ENCODE peak calls at places on chromosomes 12 and 14, in ten cellular contexts. R, V, A, E, N, G, K, J, L and M are unnamed samples.
A peak's percentile ranks its signal among the peaks of the same experiment; 100 is the strongest.

GRCh38 chr12:27331299-27331926 is 1.2 kb upstream of the BMAL2 start:
- DNase-seq in A (no peak), G (no peak), J (no peak), V (no peak), K (no peak), E (no peak), R (peak; percentile 63), N (no peak), L (peak; percentile 67), M (peak; percentile 58)

GRCh38 chr12:110972870-110973269 is 52.5 kb upstream of the MYL2 start:
- DNase-seq in E (no peak), V (no peak), L (no peak), R (no peak), J (no peak), G (no peak), A (no peak), K (no peak), N (no peak), M (no peak)

GRCh38 chr14:65335548-65335947 is 77.0 kb upstream of the FUT8 start:
- DNase-seq in V (no peak), R (no peak), N (no peak), G (no peak), K (peak; percentile 70), L (no peak), A (no peak), E (peak; percentile 74), J (no peak), M (no peak)

GRCh38 chr14:28941758-28942157 is 175.2 kb downstream of the FOXG1 start:
- DNase-seq in E (no peak), R (no peak), G (no peak), J (no peak), L (no peak), A (no peak), V (no peak), N (no peak), K (no peak), M (no peak)

GRCh38 chr14:49930720-49931119 is 37.8 kb downstream of the ARF6 start:
- DNase-seq in G (no peak), V (no peak), R (no peak), A (no peak), E (peak; percentile 9), N (no peak), J (no peak), K (no peak), L (no peak), M (no peak)

GRCh38 chr14:29240046-29240445 is 473.5 kb downstream of the FOXG1 start:
- DNase-seq in L (no peak), V (no peak), N (no peak), G (no peak), A (no peak), J (no peak), R (no peak), E (no peak), K (no peak), M (peak; percentile 64)

GRCh38 chr14:30015471-30015870 is 87.8 kb upstream of the PRKD1 start:
- DNase-seq in E (no peak), K (no peak), J (no peak), A (no peak), L (no peak), G (no peak), V (no peak), N (no peak), R (no peak), M (no peak)

GRCh38 chr14:32044454-32044853 is 32.6 kb upstream of the ARHGAP5 start:
- DNase-seq in A (no peak), K (no peak), E (no peak), R (no peak), V (no peak), L (no peak), G (no peak), N (no peak), J (no peak), M (no peak)

GRCh38 chr14:69547701-69548348 is 26.8 kb downstream of the CCDC177 start:
- DNase-seq in L (peak; percentile 61), K (peak; percentile 14), N (no peak), A (peak; percentile 91), G (no peak), V (no peak), E (no peak), R (no peak), J (no peak), M (no peak)

GRCh38 chr12:77339610-77340009 is 274.2 kb upstream of the E2F7 start:
- DNase-seq in J (no peak), V (no peak), A (no peak), N (no peak), E (no peak), K (no peak), L (no peak), G (no peak), R (no peak), M (no peak)

GRCh38 chr14:105061428-105062047 is 3.7 kb downstream of the GPR132 start:
- DNase-seq in E (peak; percentile 40), N (peak; percentile 65), A (no peak), J (no peak), R (no peak), G (no peak), V (peak; percentile 53), K (peak; percentile 46), L (peak; percentile 3), M (no peak)

GRCh38 chr12:129676411-129676810 is 227.4 kb downstream of the TMEM132D start:
- DNase-seq in J (no peak), N (no peak), R (no peak), L (no peak), E (no peak), V (no peak), K (no peak), G (no peak), A (no peak), M (no peak)

GRCh38 chr14:89267163-89267562 is 149.9 kb downstream of the FOXN3 start:
- DNase-seq in K (peak; percentile 25), G (no peak), A (no peak), N (no peak), R (no peak), L (no peak), V (no peak), J (no peak), E (no peak), M (no peak)

DNA sequence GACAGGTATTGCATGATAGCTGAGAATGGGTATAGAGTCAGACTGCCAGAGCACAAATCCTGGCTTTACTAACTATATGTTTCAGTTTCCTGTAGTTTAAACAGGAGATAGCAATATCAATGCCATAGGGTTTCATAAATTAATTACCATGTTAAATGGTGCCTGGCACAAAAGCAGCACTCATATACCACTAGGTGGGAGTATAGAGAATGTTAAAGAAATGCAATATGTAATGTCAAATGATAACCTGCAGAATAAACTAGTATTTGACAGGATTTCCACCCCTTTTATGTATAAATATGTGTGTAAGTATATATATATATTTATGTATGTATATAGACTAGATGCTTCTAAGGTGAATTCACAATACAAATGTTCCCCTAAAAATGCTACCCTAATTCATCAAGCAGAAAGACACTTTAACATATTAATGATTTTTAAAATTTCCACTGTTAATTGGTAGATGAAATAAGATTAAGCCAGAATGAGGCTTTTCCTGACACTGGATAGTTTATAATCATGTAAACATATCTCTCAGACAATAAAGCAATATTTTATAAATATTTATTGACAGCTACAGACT is 8.6 kb downstream of the WDR89 start:
- DNase-seq in V (no peak), A (no peak), L (peak; percentile 24), N (no peak), K (peak; percentile 17), E (no peak), R (peak; percentile 38), J (no peak), G (no peak), M (no peak)
- TF ChIP-seq CTCF in V (peak; percentile 39), A (no peak), L (peak; percentile 59), N (peak; percentile 48), K (peak; percentile 31), E (peak; percentile 49), R (peak; percentile 43), J (peak; percentile 9), G (no peak), M (peak; percentile 69)

GRCh38 chr14:100407376-100408102 is 84.4 kb downstream of the SLC25A47 start:
- DNase-seq in J (no peak), V (no peak), A (no peak), R (no peak), G (no peak), L (no peak), N (no peak), K (no peak), E (no peak), M (no peak)
- H3K4me3 ChIP-seq in J (no peak overlapping the region), V (no peak overlapping the region), A (no peak overlapping the region), R (no peak overlapping the region), G (no peak overlapping the region), L (no peak overlapping the region), N (no peak overlapping the region), K (no peak overlapping the region), E (no peak overlapping the region), M (no peak overlapping the region)

DNA sequence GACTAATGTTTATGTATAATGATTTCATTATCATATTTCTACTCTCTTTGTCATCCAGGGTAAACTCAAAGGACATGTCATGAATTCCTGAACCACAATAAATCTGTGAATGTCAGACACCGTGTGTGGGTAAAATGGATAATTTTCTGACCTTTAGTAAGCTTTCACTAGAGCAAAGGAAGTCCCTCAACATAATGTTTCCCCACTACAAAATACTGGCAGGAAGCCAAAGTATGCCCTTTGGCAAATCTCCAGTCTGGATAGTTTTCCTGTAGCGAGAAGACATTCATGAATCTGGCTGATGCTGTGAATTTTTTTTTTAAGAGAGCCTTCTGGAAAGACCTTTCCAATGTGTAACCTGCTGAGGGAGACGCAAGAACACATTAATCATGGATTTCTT is 389.6 kb upstream of the DDHD1 start:
- DNase-seq in G (peak; percentile 44), N (no peak), E (peak; percentile 29), R (no peak), L (peak; percentile 40), K (peak; percentile 8), V (no peak), J (no peak), A (no peak), M (peak; percentile 59)
- TF ChIP-seq CTCF in G (no peak), N (no peak), E (no peak), R (no peak), L (peak; percentile 11), K (no peak), V (no peak), J (no peak), A (no peak), M (no peak)

GRCh38 chr14:21308479-21309237 is 28.8 kb downstream of the RPGRIP1 start:
- DNase-seq in V (peak; percentile 37), G (peak; percentile 93), J (peak; percentile 17), R (peak; percentile 92), E (peak; percentile 91), N (peak; percentile 91), L (peak; percentile 94), K (peak; percentile 93), A (peak; percentile 79), M (peak; percentile 90)

GRCh38 chr14:21309238-21309636 is 29.4 kb downstream of the RPGRIP1 start:
- DNase-seq in L (no peak), J (no peak), V (no peak), G (no peak), A (peak; percentile 49), N (no peak), K (no peak), E (no peak), R (no peak), M (no peak)

GRCh38 chr14:21309956-21310355 is 30.1 kb downstream of the RPGRIP1 start:
- DNase-seq in G (no peak), V (no peak), K (no peak), L (no peak), N (no peak), R (no peak), E (no peak), A (no peak), J (no peak), M (no peak)

GRCh38 chr14:21307641-21308040 is 27.8 kb downstream of the RPGRIP1 start:
- DNase-seq in E (no peak), G (no peak), N (no peak), A (no peak), R (no peak), L (no peak), K (no peak), V (no peak), J (no peak), M (no peak)

GRCh38 chr14:21308132-21308478 is 28.2 kb downstream of the RPGRIP1 start:
- DNase-seq in N (no peak), K (no peak), G (no peak), E (no peak), V (no peak), J (no peak), R (peak; percentile 48), L (peak; percentile 20), A (no peak), M (peak; percentile 4)
- H3K4me3 ChIP-seq in N (peak overlapping the region; percentile 58), K (no peak overlapping the region), G (peak overlapping the region; percentile 45), E (peak overlapping the region; percentile 27), V (peak overlapping the region; percentile 53), J (no peak overlapping the region), R (peak overlapping the region; percentile 54), L (peak overlapping the region; percentile 2), A (peak overlapping the region; percentile 48), M (peak overlapping the region; percentile 45)